ENCODE peak calls at places on chromosomes 16 and 17, in seven cellular contexts. G is uterus, X is lung, L is BE2C, H is H9, T is stomach, U is Peyer's patch. F is an unnamed sample.

GRCh38 chr16:2032285-2033056 is 5.8 kb downstream of the NHERF2 start:
- DNase-seq in G (peak; percentile 41), X (no peak), L (no peak), H (no peak), T (no peak), U (no peak), F (no peak)

GRCh38 chr16:64172652-64173051 is 949.2 kb downstream of the CDH11 start:
- DNase-seq in G (no peak), X (no peak), L (no peak), H (no peak), T (no peak), U (no peak), F (no peak)

GRCh38 chr17:27403480-27404005 is 52.7 kb upstream of the KSR1 start:
- DNase-seq in G (no peak), X (no peak), L (no peak), H (peak; percentile 40), T (no peak), U (no peak), F (peak; percentile 17)

GRCh38 chr16:85605912-85606841 is 6.9 kb upstream of the GSE1 start:
- DNase-seq in G (no peak), X (no peak), L (no peak), H (no peak), T (peak; percentile 63), U (no peak), F (no peak)

GRCh38 chr16:53773150-53773846 is 69.3 kb downstream of the FTO start:
- DNase-seq in G (no peak), X (peak; percentile 41), L (peak; percentile 46), H (no peak), T (peak; percentile 29), U (no peak), F (peak; percentile 87)

GRCh38 chr17:49190932-49191331 is 19.4 kb downstream of the GNGT2 start:
- DNase-seq in G (no peak), X (no peak), L (no peak), H (no peak), T (no peak), U (no peak), F (no peak)

GRCh38 chr17:71342726-71343125 is 778.1 kb upstream of the SOX9 start:
- DNase-seq in G (no peak), X (no peak), L (no peak), H (no peak), T (no peak), U (no peak), F (no peak)

GRCh38 chr17:50452627-50453300 is 15.9 kb downstream of the CHAD start:
- DNase-seq in G (no peak), X (no peak), L (no peak), H (no peak), T (no peak), U (no peak), F (no peak)

GRCh38 chr17:17457680-17458079 is 19.1 kb upstream of the MED9 start:
- DNase-seq in G (no peak), X (no peak), L (no peak), H (no peak), T (no peak), U (no peak), F (no peak)

GRCh38 chr16:6695666-6696065 is 637.0 kb upstream of the RBFOX1 start:
- DNase-seq in G (no peak), X (no peak), L (no peak), H (no peak), T (no peak), U (no peak), F (no peak)

GRCh38 chr17:17905036-17905320 is 67.2 kb downstream of the TOM1L2 start:
- DNase-seq in G (no peak), X (no peak), L (no peak), H (no peak), T (no peak), U (no peak), F (no peak)

GRCh38 chr17:13647551-13647950 is 45.8 kb upstream of the HS3ST3A1 start:
- DNase-seq in G (no peak), X (no peak), L (no peak), H (no peak), T (no peak), U (no peak), F (peak; percentile 36)

GRCh38 chr16:30609002-30609927 is 924 bp downstream of the ZNF689 start:
- DNase-seq in G (peak; percentile 58), X (peak; percentile 51), L (peak; percentile 65), H (peak; percentile 39), T (peak; percentile 54), U (peak; percentile 34), F (peak; percentile 59)

GRCh38 chr17:78725448-78726021 is 56.5 kb downstream of the CYTH1 start:
- DNase-seq in G (no peak), X (no peak), L (no peak), H (no peak), T (no peak), U (no peak), F (no peak)

GRCh38 chr16:69109486-69110270 is 4.2 kb downstream of the HAS3 start:
- DNase-seq in G (no peak), X (no peak), L (no peak), H (no peak), T (no peak), U (no peak), F (no peak)

GRCh38 chr16:23148513-23149266 is 562 bp downstream of the USP31 start:
- DNase-seq in G (peak; percentile 76), X (peak; percentile 72), L (peak; percentile 75), H (peak; percentile 34), T (peak; percentile 76), U (peak; percentile 40), F (peak; percentile 62)

GRCh38 chr16:73191111-73192046 is 143.5 kb upstream of the ZFHX3 start:
- DNase-seq in G (no peak), X (no peak), L (no peak), H (no peak), T (no peak), U (no peak), F (no peak)

GRCh38 chr17:81295678-81296381 is 723 bp upstream of the SLC38A10 start:
- DNase-seq in G (no peak), X (peak; percentile 60), L (no peak), H (peak; percentile 88), T (peak; percentile 84), U (peak; percentile 69), F (no peak)

GRCh38 chr17:82602487-82602886 is 45.8 kb downstream of the WDR45B start:
- DNase-seq in G (no peak), X (no peak), L (no peak), H (no peak), T (no peak), U (no peak), F (no peak)

GRCh38 chr17:82678265-82678891 is 20.1 kb downstream of the RAB40B start:
- DNase-seq in G (no peak), X (no peak), L (no peak), H (no peak), T (no peak), U (no peak), F (no peak)

GRCh38 chr16:35798885-35799426 is 2339.5 kb downstream of the TP53TG3F start:
- DNase-seq in G (no peak), X (no peak), L (peak; percentile 89), H (no peak), T (no peak), U (no peak), F (no peak)

GRCh38 chr16:54334208-54334607 is 47.6 kb upstream of the IRX3 start:
- DNase-seq in G (no peak), X (no peak), L (no peak), H (no peak), T (no peak), U (no peak), F (no peak)

GRCh38 chr16:80369559-80369958 is 171.2 kb upstream of the DYNLRB2 start:
- DNase-seq in G (peak; percentile 66), X (no peak), L (no peak), H (peak; percentile 61), T (peak; percentile 55), U (no peak), F (peak; percentile 43)

GRCh38 chr17:27384261-27384701 is 72.0 kb upstream of the KSR1 start:
- DNase-seq in G (peak; percentile 62), X (no peak), L (no peak), H (no peak), T (peak; percentile 63), U (no peak), F (no peak)

GRCh38 chr17:32769846-32770245 is 107.1 kb downstream of the MYO1D start:
- DNase-seq in G (no peak), X (no peak), L (no peak), H (no peak), T (no peak), U (no peak), F (no peak)
- TF ChIP-seq CTCF in G (no peak), X (no peak), L (no peak), H (peak; percentile 58), T (no peak), U (no peak), F (no peak)

GRCh38 chr16:27775254-27775653 is 225.3 kb downstream of the KATNIP start:
- DNase-seq in G (no peak), X (no peak), L (no peak), H (no peak), T (no peak), U (no peak), F (no peak)
- H3K27me3 ChIP-seq in G (no peaks in the 10 kb centered on the region), X (no peaks in the 10 kb centered on the region), L (no peaks in the 10 kb centered on the region), H (no peaks in the 10 kb centered on the region), T (no peaks in the 10 kb centered on the region), U (no peaks in the 10 kb centered on the region), F (no peaks in the 10 kb centered on the region)

GRCh38 chr16:8623634-8624033 is 2.1 kb downstream of the METTL22 start:
- DNase-seq in G (no peak), X (no peak), L (no peak), H (no peak), T (no peak), U (no peak), F (no peak)
- H3K4me1 ChIP-seq in G (no peaks in the 10 kb centered on the region), X (peaks cover 2% of the 10 kb centered on the region), L (no peaks in the 10 kb centered on the region), H (no peaks in the 10 kb centered on the region), T (peaks cover 33% of the 10 kb centered on the region), U (peaks cover 10% of the 10 kb centered on the region), F (peaks cover 5% of the 10 kb centered on the region)

DNA sequence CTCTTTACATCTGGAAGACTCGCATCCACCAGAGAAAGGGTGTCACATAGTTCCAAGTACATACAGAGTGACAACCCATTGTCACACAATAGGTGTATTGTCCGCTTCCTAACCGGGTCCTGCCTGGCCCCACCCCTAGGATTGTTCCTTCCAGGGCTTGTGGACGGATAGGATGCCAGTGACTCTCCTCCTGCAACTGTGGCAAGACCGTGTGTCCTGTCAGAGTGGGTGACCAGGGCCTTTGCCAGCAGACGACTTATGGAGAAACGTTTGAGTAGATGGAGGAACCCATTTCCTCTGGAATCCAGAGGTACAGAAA is 258.4 kb downstream of the CPPED1 start:
- DNase-seq in G (no peak), X (no peak), L (no peak), H (no peak), T (no peak), U (no peak), F (no peak)
- TF ChIP-seq CTCF in G (no peak), X (no peak), L (no peak), H (no peak), T (no peak), U (no peak), F (no peak)